ENCODE peak calls at places on chromosome 16, in five cellular contexts. F is trophoblast cell, A is neuronal stem cell, R is mesenchymal stem cell, W is H1. G is an unnamed sample. For H3K27me3, the result is how much of the 10 kb centered on the place peaks cover.

GRCh38 chr16:53836680-53837079 is 132.7 kb downstream of the FTO start:
- DNase-seq in F (no peak), A (no peak), R (no peak), W (no peak), G (no peak)

GRCh38 chr16:57618306-57619132 is 9.9 kb upstream of the ADGRG1 start:
- DNase-seq in F (peak), A (no peak), R (no peak), W (no peak), G (peak)

GRCh38 chr16:66474750-66475199 is 47.7 kb downstream of the BEAN1 start:
- DNase-seq in F (no peak), A (no peak), R (no peak), W (no peak), G (no peak)

GRCh38 chr16:63422633-63423032 is 1386.4 kb upstream of the CDH8 start:
- DNase-seq in F (no peak), A (no peak), R (no peak), W (no peak), G (no peak)

GRCh38 chr16:50293994-50294855 is 27.9 kb downstream of the ADCY7 start:
- DNase-seq in F (no peak), A (no peak), R (no peak), W (no peak), G (no peak)

GRCh38 chr16:66484453-66485213 is 57.5 kb downstream of the BEAN1 start:
- DNase-seq in F (no peak), A (no peak), R (no peak), W (no peak), G (peak)

GRCh38 chr16:46673320-46674013 is 15.5 kb downstream of the VPS35 start:
- DNase-seq in F (peak), A (peak), R (peak), W (no peak), G (peak)

GRCh38 chr16:90008708-90009145 is 10.5 kb downstream of the DBNDD1 start:
- DNase-seq in F (no peak), A (no peak), R (no peak), W (no peak), G (no peak)

GRCh38 chr16:30764816-30765465 is 2.8 kb downstream of the RNF40 start:
- DNase-seq in F (no peak), A (no peak), R (no peak), W (no peak), G (no peak)

GRCh38 chr16:30761928-30762902 is at the start of the genes CFAP119 and RNF40:
- DNase-seq in F (peak), A (peak), R (peak), W (peak), G (peak)

GRCh38 chr16:30764086-30764485 is 2.0 kb downstream of the RNF40 start:
- DNase-seq in F (no peak), A (no peak), R (no peak), W (no peak), G (no peak)

GRCh38 chr16:30761427-30761927 is 385 bp downstream of the CFAP119 start:
- DNase-seq in F (peak), A (peak), R (peak), W (no peak), G (peak)

GRCh38 chr16:30762991-30763725 is 1.0 kb downstream of the RNF40 start:
- DNase-seq in F (no peak), A (no peak), R (no peak), W (no peak), G (no peak)
- H2BK12ac ChIP-seq in F (no peak), A (no peak), R (no peak), W (no peak), G (no peak)

GRCh38 chr16:85328665-85329058 is 216.4 kb upstream of the CIBAR2 start:
- DNase-seq in F (no peak), A (no peak), R (no peak), W (no peak), G (peak)
- H3K27me3 ChIP-seq in F (under half), A (under half), R (under half), W (under half), G (under half)

GRCh38 chr16:55189975-55190636 is 133.9 kb upstream of the IRX6 start:
- DNase-seq in F (no peak), A (no peak), R (no peak), W (peak), G (no peak)

GRCh38 chr16:55189179-55189578 is 134.8 kb upstream of the IRX6 start:
- DNase-seq in F (no peak), A (no peak), R (no peak), W (no peak), G (no peak)

GRCh38 chr16:55184052-55184451 is 140.0 kb upstream of the IRX6 start:
- DNase-seq in F (no peak), A (no peak), R (no peak), W (no peak), G (no peak)

GRCh38 chr16:55179858-55180585 is 144.0 kb upstream of the IRX6 start:
- DNase-seq in F (no peak), A (no peak), R (no peak), W (no peak), G (no peak)

GRCh38 chr16:55184619-55185018 is 139.4 kb upstream of the IRX6 start:
- DNase-seq in F (no peak), A (no peak), R (no peak), W (no peak), G (no peak)
- H2BK12ac ChIP-seq in F (no peak), A (no peak), R (no peak), W (no peak), G (no peak)

GRCh38 chr16:73065617-73066313 is 17.8 kb upstream of the ZFHX3 start:
- DNase-seq in F (no peak), A (peak), R (peak), W (no peak), G (peak)
- H3K27me3 ChIP-seq in F (under half), A (half or more), R (half or more), W (half or more), G (half or more)

DNA sequence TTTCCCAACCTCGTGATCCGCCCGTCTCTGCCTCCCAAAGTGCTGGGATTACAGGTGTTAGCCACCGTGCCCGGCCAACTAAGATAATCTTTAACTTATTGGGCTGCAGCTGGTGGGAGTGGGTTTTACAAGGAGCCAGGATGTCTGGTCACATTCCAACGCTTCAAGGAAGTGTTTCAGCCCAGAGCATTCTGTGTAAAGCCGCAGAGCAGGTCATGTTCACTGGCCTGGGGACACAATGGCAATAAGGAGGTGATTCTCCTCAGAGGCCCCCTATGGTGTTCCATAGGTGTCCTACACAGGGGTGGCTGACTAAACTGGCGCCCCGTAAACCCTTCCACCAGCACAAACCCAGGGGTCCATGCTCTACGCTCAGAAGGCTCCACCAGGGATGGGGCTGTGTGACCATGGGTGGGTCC is 1.2 kb downstream of the QPRT start:
- DNase-seq in F (peak), A (no peak), R (no peak), W (no peak), G (no peak)
- H2BK12ac ChIP-seq in F (peak), A (peak), R (peak), W (peak), G (no peak)

GRCh38 chr16:49276646-49277385 is 4.8 kb downstream of the CBLN1 start:
- DNase-seq in F (no peak), A (no peak), R (no peak), W (no peak), G (peak)

GRCh38 chr16:49271363-49271762 is 10.3 kb downstream of the CBLN1 start:
- DNase-seq in F (no peak), A (no peak), R (no peak), W (no peak), G (no peak)

GRCh38 chr16:49274936-49275730 is 6.5 kb downstream of the CBLN1 start:
- DNase-seq in F (no peak), A (no peak), R (no peak), W (no peak), G (peak)

GRCh38 chr16:49275870-49276269 is 5.8 kb downstream of the CBLN1 start:
- DNase-seq in F (no peak), A (no peak), R (no peak), W (no peak), G (no peak)

DNA sequence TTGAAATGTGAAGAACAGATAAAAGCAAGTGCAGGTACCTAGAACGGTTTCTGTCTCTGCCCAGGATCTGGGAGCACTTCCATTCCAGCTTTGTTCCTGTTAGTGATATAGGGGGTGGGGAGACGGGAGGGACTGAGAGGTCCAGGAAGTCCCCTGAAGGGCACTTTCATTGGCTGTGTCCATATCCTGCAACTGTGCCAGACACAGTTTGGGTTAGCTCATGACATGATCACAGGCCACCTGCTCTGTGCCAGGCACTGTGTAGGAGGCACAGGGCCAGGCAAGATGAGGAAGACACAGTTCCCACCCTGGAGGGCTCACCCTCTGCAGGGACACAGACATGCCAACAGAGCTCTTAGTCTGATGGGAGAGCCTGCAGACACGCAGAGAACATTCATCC is 7.9 kb downstream of the CBLN1 start:
- DNase-seq in F (no peak), A (no peak), R (no peak), W (no peak), G (no peak)
- H3K27me3 ChIP-seq in F (half or more), A (half or more), R (half or more), W (half or more), G (half or more)

DNA sequence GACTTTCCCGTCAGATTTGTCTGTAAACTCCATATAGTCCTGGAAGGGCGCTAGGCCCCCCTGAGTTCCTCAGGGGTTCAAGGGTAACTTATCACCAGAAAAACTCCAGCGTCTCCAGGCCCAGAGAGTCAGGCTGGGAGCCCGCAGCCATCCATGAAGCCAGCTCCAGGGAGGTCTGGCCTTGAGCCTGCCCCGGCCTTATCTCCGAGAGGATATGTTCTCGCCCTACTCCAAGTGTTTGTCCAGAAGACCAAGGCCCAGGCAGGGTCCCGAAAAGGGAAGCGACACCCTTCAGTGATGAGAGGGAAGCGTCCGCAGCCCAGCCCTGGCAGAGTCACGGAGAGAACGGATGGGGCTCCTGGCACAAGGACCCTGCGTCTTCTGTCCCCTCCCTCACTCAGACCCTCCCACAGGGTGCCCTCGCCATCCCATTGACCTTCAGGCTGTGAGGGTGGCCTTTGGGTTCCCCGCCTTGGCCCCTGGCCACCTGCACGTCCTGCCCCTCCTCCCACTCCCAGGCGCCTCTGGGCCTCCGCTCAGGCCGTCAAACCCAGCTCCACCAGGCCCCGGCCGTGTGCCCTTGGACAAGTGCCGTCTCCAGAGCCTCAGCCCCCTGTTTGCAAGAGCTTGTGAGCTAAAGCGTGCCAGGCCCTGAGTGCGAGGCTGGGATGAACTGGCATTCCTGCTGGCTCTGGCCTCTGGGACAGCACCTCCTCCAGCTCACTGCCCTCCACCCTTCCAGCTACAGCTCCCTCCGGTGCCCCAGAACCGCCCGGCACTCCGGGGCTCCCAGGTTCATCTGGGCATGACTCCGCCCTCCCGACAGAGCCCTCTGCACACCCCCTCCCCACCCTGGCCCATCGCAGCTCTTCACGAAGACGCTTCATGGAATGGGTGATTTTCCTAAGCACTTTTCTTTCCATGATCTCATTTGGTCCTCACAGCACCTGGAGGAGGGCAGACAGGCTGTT is 83.4 kb downstream of the ZDHHC7 start:
- DNase-seq in F (no peak), A (no peak), R (no peak), W (no peak), G (no peak)
- H2BK12ac ChIP-seq in F (peak), A (peak), R (no peak), W (no peak), G (no peak)

GRCh38 chr16:751152-752007 is 9.2 kb upstream of the MSLN start:
- DNase-seq in F (no peak), A (no peak), R (no peak), W (no peak), G (no peak)

GRCh38 chr16:756428-756827 is 4.1 kb upstream of the MSLN start:
- DNase-seq in F (no peak), A (no peak), R (no peak), W (no peak), G (no peak)

GRCh38 chr16:752008-752315 is 8.6 kb upstream of the MSLN start:
- DNase-seq in F (no peak), A (no peak), R (no peak), W (no peak), G (no peak)

GRCh38 chr16:750454-750853 is 9.7 kb upstream of the CIAO3 start:
- DNase-seq in F (no peak), A (no peak), R (no peak), W (no peak), G (no peak)

DNA sequence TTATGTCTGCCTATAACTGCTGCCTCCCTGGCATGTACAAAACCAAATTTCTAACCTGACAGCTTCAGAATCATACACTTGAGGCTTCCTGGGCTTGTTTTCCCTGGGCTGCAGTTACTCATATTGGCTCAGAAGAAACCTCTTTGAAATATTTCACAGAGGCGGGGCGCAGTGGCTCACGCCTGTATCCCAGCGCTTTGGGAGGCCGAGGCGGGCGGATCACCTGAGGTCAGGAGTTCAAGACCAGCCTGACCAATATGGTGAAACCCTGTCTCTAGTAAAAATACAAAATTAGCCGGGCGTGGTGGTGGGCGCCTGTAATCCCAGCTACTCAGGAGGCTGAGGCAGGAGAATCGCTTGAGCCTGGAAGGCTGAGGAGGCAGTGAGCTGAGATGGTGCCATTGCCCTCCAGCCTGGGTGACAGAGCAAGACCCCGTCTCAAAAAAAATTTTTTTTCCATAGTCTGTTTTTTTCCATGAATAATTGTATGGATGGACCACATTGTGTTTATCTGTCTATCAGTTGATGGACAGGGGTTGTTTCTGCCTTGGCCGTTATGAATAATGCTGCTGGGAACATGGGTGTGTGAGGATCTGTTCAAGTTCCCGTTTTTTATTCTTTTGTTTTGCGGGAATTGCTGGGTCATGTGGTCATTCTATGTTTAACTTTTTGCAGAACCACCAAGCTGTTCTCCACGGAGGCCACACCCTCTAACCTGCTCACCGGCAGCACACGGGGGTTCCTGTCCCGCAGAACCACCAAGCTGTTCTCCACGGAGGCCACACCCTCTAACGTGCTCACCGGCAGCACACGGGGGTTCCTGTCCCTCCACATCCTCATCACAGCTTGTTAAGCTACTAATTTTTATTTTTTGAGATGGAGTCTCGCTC is 6.1 kb upstream of the MSLN start:
- DNase-seq in F (no peak), A (no peak), R (no peak), W (no peak), G (no peak)
- H3K27me3 ChIP-seq in F (under half), A (under half), R (under half), W (under half), G (under half)

GRCh38 chr16:87648698-87649487 is 46.6 kb downstream of the JPH3 start:
- DNase-seq in F (no peak), A (no peak), R (no peak), W (no peak), G (no peak)
- H2BK12ac ChIP-seq in F (no peak), A (no peak), R (no peak), W (no peak), G (no peak)

DNA sequence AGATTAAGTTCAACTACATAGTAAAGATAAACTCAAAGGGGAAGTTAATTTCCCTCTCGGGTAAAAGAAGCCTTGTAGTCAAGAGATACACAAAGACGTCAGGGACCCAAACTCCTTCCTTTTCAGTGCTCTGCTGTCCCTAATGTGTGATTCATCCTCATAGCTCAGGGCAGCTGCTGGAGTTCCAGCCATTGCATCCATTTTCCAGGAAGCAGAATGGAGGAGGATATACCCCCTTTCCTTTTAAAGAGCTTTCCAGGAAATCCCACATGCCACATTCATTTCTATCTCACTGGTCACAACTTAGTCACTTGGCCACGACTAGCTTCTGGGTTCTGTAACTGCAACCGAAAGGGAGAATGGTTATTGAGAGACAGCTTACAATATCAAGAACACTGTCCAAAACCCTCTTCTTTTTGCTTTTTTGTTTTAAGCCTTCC is 95.3 kb downstream of the SOCS1 start:
- DNase-seq in F (peak), A (no peak), R (no peak), W (no peak), G (no peak)
- H3K27me3 ChIP-seq in F (under half), A (under half), R (under half), W (under half), G (under half)

G was measured in H9.